ENCODE peak calls at places on chromosomes 4 and X, in eight cellular contexts. B is iris pigment epithelial cell; U is caudate nucleus; C is NCI-H2029 treated with DMSO at 0.1 percent for 48 hours; F is activated CD8-positive, alpha-beta memory T cell treated with anti-CD3 and anti-CD28 coated beads for 48 hours; E is hippocampal formation; N is HL-60; Y is pancreas. M is an unnamed sample.

GRCh38 chr4:121185960-121186359 is 21.8 kb upstream of the TNIP3 start:
- DNase-seq in B (no peak), U (no peak), C (no peak), F (no peak), E (no peak), N (peak), Y (no peak), M (no peak)

GRCh38 chr4:186798951-186799659 is 75.4 kb upstream of the FAT1 start:
- DNase-seq in B (no peak), U (no peak), C (no peak), F (no peak), E (no peak), N (no peak), Y (no peak), M (no peak)

GRCh38 chr4:114192854-114193253 is 213.4 kb upstream of the ARSJ start:
- DNase-seq in B (no peak), U (no peak), C (no peak), F (no peak), E (no peak), N (no peak), Y (no peak), M (no peak)

GRCh38 chrX:150482537-150483217 is 85.7 kb upstream of the MTM1 start:
- DNase-seq in B (peak), U (no peak), C (no peak), F (no peak), E (no peak), N (no peak), Y (peak), M (no peak)

GRCh38 chr4:8820178-8821102 is 51.2 kb downstream of the HMX1 start:
- DNase-seq in B (no peak), U (no peak), C (no peak), F (no peak), E (no peak), N (no peak), Y (no peak), M (no peak)

GRCh38 chrX:103789004-103789403 is 12.4 kb downstream of the PLP1 start:
- DNase-seq in B (no peak), U (no peak), C (no peak), F (no peak), E (no peak), N (no peak), Y (no peak), M (no peak)

GRCh38 chrX:144586756-144587155 is 660.5 kb upstream of the SPANXN1 start:
- DNase-seq in B (peak), U (no peak), C (no peak), F (no peak), E (no peak), N (no peak), Y (no peak), M (no peak)

GRCh38 chrX:80014141-80014940 is at the start of gene TBX22:
- DNase-seq in B (no peak), U (no peak), C (no peak), F (no peak), E (no peak), N (no peak), Y (no peak), M (no peak)

GRCh38 chr4:47704693-47705325 is 133.1 kb downstream of the CORIN start:
- DNase-seq in B (peak), U (peak), C (peak), F (no peak), E (no peak), N (peak), Y (peak), M (no peak)

GRCh38 chrX:68387786-68388185 is 45.5 kb downstream of the OPHN1 start:
- DNase-seq in B (no peak), U (no peak), C (no peak), F (no peak), E (no peak), N (no peak), Y (no peak), M (no peak)

GRCh38 chrX:77597511-77597910 is 150.3 kb downstream of the FGF16 start:
- DNase-seq in B (no peak), U (no peak), C (no peak), F (no peak), E (no peak), N (no peak), Y (no peak), M (no peak)

GRCh38 chr4:159698336-159698735 is 595.5 kb downstream of the RAPGEF2 start:
- DNase-seq in B (peak), U (no peak), C (no peak), F (no peak), E (no peak), N (no peak), Y (no peak), M (no peak)

GRCh38 chrX:77446029-77446585 is 1.1 kb upstream of the FGF16 start:
- DNase-seq in B (peak), U (no peak), C (no peak), F (no peak), E (no peak), N (no peak), Y (peak), M (no peak)

GRCh38 chr4:56728512-56728911 is 47.4 kb upstream of the HOPX start:
- DNase-seq in B (peak), U (no peak), C (peak), F (no peak), E (no peak), N (no peak), Y (no peak), M (no peak)

GRCh38 chr4:53313510-53313909 is 52.4 kb downstream of the SCFD2 start:
- DNase-seq in B (peak), U (peak), C (no peak), F (no peak), E (peak), N (no peak), Y (no peak), M (peak)

GRCh38 chr4:30867427-30867826 is 147.3 kb downstream of the PCDH7 start:
- DNase-seq in B (no peak), U (no peak), C (no peak), F (no peak), E (no peak), N (no peak), Y (no peak), M (no peak)

GRCh38 chr4:6658635-6659075 is 18.2 kb downstream of the MRFAP1 start:
- DNase-seq in B (peak), U (no peak), C (no peak), F (no peak), E (no peak), N (no peak), Y (no peak), M (no peak)

GRCh38 chr4:173257732-173258717 is 76.1 kb downstream of the HMGB2 start:
- DNase-seq in B (peak), U (peak), C (peak), F (no peak), E (peak), N (peak), Y (peak), M (peak)

GRCh38 chrX:70432936-70433847 is 10.1 kb downstream of the GDPD2 start:
- DNase-seq in B (no peak), U (no peak), C (no peak), F (no peak), E (no peak), N (no peak), Y (no peak), M (no peak)

GRCh38 chrX:154093965-154094364 is 3.6 kb downstream of the MECP2 start:
- DNase-seq in B (no peak), U (no peak), C (no peak), F (no peak), E (no peak), N (no peak), Y (no peak), M (no peak)

GRCh38 chr4:114225462-114225861 is 246.0 kb upstream of the ARSJ start:
- DNase-seq in B (no peak), U (no peak), C (no peak), F (no peak), E (no peak), N (no peak), Y (no peak), M (no peak)

GRCh38 chr4:42280327-42281095 is 116.8 kb upstream of the SHISA3 start:
- DNase-seq in B (peak), U (no peak), C (no peak), F (no peak), E (no peak), N (peak), Y (no peak), M (no peak)

GRCh38 chr4:110055014-110055768 is 142.5 kb downstream of the EGF start:
- DNase-seq in B (peak), U (no peak), C (no peak), F (no peak), E (no peak), N (no peak), Y (no peak), M (peak)

GRCh38 chr4:2070421-2071251 is 11.5 kb downstream of the NAT8L start:
- DNase-seq in B (no peak), U (no peak), C (no peak), F (no peak), E (no peak), N (no peak), Y (no peak), M (no peak)

GRCh38 chr4:124206779-124207605 is 505.5 kb downstream of the ANKRD50 start:
- DNase-seq in B (peak), U (no peak), C (no peak), F (no peak), E (no peak), N (no peak), Y (peak), M (no peak)

GRCh38 chr4:26859762-26860156 is 882 bp upstream of the STIM2 start:
- DNase-seq in B (no peak), U (no peak), C (peak), F (no peak), E (no peak), N (no peak), Y (no peak), M (no peak)

M was measured in amygdala.